ENCODE peak calls at places on chromosomes 4 and X, in six cellular contexts. W, Q, H, G, P and N are unnamed samples.
A peak's percentile ranks its signal among the peaks of the same experiment; 100 is the strongest.

GRCh38 chr4:65071532-65071931 is 598.8 kb downstream of the EPHA5 start:
- DNase-seq in Q (no peak), W (no peak), H (no peak), G (no peak), P (no peak), N (no peak)

GRCh38 chr4:86058621-86059020 is 301.2 kb downstream of the MAPK10 start:
- DNase-seq in Q (no peak), W (no peak), H (no peak), P (no peak), G (no peak), N (no peak)

GRCh38 chrX:30786374-30786773 is 102.7 kb downstream of the TAB3 start:
- DNase-seq in P (no peak), Q (no peak), H (no peak), G (no peak), W (no peak), N (no peak)

GRCh38 chrX:98289726-98290125 is 1406.0 kb downstream of the RPA4 start:
- DNase-seq in P (no peak), H (no peak), G (no peak), Q (no peak), W (no peak), N (no peak)

GRCh38 chrX:47577424-47577823 is 4.8 kb upstream of the TIMP1 start:
- DNase-seq in G (no peak), Q (no peak), W (no peak), P (no peak), H (no peak), N (no peak)

GRCh38 chr4:139123910-139124309 is 53.1 kb downstream of the ELF2 start:
- DNase-seq in P (no peak), H (no peak), G (no peak), W (no peak), Q (no peak), N (no peak)

GRCh38 chr4:24642941-24643628 is 58.7 kb upstream of the DHX15 start:
- DNase-seq in H (no peak), G (no peak), P (no peak), W (no peak), Q (no peak), N (no peak)

GRCh38 chr4:102344520-102344954 is 745 bp downstream of the SLC39A8 start:
- DNase-seq in G (peak; percentile 75), Q (no peak), P (peak; percentile 81), W (peak; percentile 89), H (peak; percentile 66), N (peak; percentile 76)

GRCh38 chr4:1973661-1974060 is 35.1 kb downstream of the NELFA start:
- DNase-seq in W (no peak), H (no peak), Q (no peak), G (no peak), P (no peak), N (no peak)

GRCh38 chrX:10769696-10770619 is 149.6 kb upstream of the MID1 start:
- DNase-seq in H (no peak), Q (no peak), G (no peak), P (no peak), W (no peak), N (no peak)

GRCh38 chrX:79138658-79139241 is 5.7 kb upstream of the GPR174 start:
- DNase-seq in Q (peak; percentile 65), G (no peak), W (no peak), P (no peak), H (no peak), N (peak; percentile 10)

GRCh38 chr4:161931089-161931488 is 232.7 kb downstream of the FSTL5 start:
- DNase-seq in W (no peak), P (no peak), G (no peak), H (no peak), Q (no peak), N (no peak)

GRCh38 chrX:45750639-45751038 is 550.0 kb upstream of the DIPK2B start:
- DNase-seq in H (no peak), G (no peak), P (no peak), Q (no peak), W (no peak), N (no peak)

GRCh38 chr4:6509587-6509986 is 37.2 kb upstream of the PPP2R2C start:
- DNase-seq in H (no peak), Q (no peak), G (no peak), W (no peak), P (no peak), N (no peak)

GRCh38 chr4:38782452-38783108 is at the start of gene TLR10:
- DNase-seq in H (peak; percentile 46), G (peak; percentile 30), W (no peak), P (no peak), Q (peak; percentile 89), N (peak; percentile 54)

GRCh38 chrX:28491941-28492340 is 95.3 kb upstream of the IL1RAPL1 start:
- DNase-seq in W (no peak), G (no peak), Q (no peak), P (no peak), H (no peak), N (no peak)

GRCh38 chr4:83947811-83948210 is 411.9 kb downstream of the GPAT3 start:
- DNase-seq in P (no peak), H (no peak), Q (no peak), W (no peak), G (no peak), N (no peak)

GRCh38 chrX:137432609-137433008 is 133.3 kb upstream of the ZIC3 start:
- DNase-seq in G (peak; percentile 17), H (no peak), Q (peak; percentile 5), W (no peak), P (no peak), N (peak; percentile 45)

DNA sequence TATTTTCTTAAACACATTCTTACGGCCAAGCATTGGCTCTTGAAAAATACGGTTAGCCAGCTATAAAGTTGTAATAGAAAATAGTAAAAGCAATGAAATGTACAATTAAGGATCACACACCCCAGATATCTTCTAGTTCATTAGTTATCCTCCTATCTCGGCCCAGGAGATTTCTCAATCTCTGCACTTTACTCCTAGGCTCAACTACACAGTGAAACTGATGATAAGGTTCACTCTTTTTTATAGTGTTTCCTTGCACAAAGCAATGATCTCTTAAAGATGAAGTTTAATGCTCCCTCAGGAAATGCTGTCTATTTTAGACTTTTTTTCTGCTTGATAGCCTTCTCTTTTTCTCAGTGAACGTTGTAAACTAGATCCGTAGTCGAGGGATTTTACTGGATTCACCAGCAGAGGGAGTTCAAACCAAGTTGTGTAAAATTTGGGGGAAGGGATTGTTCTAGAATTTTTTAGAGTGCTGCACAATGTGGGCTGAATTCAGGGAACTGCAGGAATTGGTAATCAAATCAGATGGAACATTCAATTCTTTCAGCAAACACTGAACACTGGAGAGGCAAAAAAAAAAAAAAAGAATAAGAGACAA is 269.5 kb downstream of the GBA3 start:
- DNase-seq in W (no peak), G (no peak), P (no peak), H (no peak), Q (no peak), N (no peak)
- TF ChIP-seq CTCF in W (no peak), G (peak; percentile 43), P (no peak), H (no peak), Q (peak; percentile 8), N (no peak)

GRCh38 chr4:4857809-4858508 is 1.5 kb upstream of the MSX1 start:
- DNase-seq in H (no peak), Q (no peak), G (no peak), W (peak; percentile 68), P (no peak), N (peak; percentile 25)
- TF ChIP-seq CTCF in H (no peak), Q (no peak), G (no peak), W (no peak), P (no peak), N (no peak)

GRCh38 chrX:115560978-115561604 is at the start of gene PLS3:
- DNase-seq in W (peak; percentile 94), G (peak; percentile 20), P (peak; percentile 84), Q (peak; percentile 19), H (peak; percentile 84), N (peak; percentile 42)

GRCh38 chrX:115562492-115562872 is 1.5 kb downstream of the PLS3 start:
- DNase-seq in H (no peak), W (no peak), Q (no peak), G (no peak), P (no peak), N (no peak)

GRCh38 chrX:115560211-115560977 is 580 bp upstream of the PLS3 start:
- DNase-seq in Q (no peak), G (no peak), H (peak; percentile 60), W (no peak), P (no peak), N (no peak)

GRCh38 chrX:115563633-115564182 is 2.7 kb downstream of the PLS3 start:
- DNase-seq in P (no peak), G (no peak), H (no peak), W (no peak), Q (no peak), N (no peak)

DNA sequence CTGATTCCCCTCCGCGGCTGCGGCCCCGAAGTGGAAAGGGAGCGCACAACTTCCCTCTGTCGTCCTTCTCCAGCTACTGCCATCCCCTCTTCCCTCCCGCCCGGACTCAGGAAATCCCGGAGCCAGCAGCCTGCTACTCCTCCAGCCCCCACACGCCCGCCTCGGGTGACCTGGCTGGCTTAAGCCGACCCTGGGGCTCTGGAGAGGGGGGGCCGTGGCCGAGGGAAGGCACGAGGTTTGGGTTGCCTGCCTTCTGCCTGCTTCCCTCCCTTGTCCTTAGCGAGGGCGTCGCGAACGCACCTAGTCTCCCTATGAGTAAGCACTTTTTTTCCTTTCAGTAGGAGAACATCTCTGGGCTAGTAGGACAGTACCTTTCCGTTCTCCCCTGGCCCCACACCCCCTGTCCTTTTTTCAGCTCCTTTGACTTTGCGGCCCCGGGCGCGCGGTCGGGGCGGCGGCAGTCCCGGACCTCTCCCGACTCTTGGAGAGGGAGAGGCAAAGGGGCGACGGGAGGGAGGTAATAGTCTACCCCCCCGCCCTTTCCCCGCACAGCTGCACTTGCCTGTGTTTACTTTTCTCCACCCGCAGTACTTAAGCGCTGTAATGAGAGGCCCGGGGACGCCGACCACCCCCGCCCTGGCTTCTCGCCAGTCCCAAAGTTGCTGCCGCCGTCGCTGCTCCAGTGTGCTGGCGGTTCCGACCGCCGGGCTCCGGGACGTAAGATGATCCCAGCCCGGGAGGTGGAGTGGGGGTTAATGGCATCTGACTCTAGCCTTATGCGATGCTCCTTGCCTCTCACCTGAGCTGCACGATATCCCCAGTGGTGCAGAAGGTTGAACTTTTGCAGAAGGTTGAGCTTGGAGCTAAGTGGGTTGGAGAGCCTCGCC is 874 bp downstream of the PLS3 start:
- DNase-seq in Q (no peak), G (no peak), P (peak; percentile 51), W (peak; percentile 89), H (peak; percentile 49), N (no peak)
- TF ChIP-seq CTCF in Q (no peak), G (no peak), P (no peak), W (no peak), H (no peak), N (no peak)

GRCh38 chr4:123235431-123235830 is 161.2 kb upstream of the SPRY1 start:
- DNase-seq in W (no peak), Q (no peak), G (no peak), P (no peak), H (no peak), N (no peak)
- TF ChIP-seq CTCF in W (no peak), Q (no peak), G (no peak), P (no peak), H (no peak), N (no peak)

GRCh38 chr4:131093303-131093702 is 1997.4 kb downstream of the C4orf33 start:
- DNase-seq in H (no peak), G (no peak), Q (no peak), W (no peak), P (no peak), N (no peak)

DNA sequence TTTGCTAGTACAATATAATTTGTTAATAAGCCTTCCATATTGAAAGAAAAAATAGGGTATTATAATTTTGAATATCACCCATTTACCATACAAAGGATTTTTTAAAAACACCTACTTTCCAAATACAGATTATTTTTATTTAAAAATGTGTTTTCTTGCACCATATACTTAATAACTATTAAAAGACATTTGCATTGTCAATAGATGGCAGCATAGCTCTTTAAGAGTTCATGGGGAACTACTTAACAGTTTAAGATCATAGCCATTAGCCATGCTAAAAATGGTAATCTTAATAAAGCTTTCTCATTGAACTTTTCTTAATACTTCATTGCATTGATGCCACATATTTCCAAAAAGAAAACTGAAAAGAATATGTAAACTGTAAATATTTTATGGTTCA is 1995.9 kb downstream of the C4orf33 start:
- DNase-seq in Q (no peak), W (no peak), G (no peak), P (no peak), H (no peak), N (peak; percentile 3)
- TF ChIP-seq CTCF in Q (no peak), W (peak; percentile 27), G (peak; percentile 54), P (no peak), H (no peak), N (no peak)